ENCODE peak calls at places on chromosomes 13 and 19, in seven cellular contexts. Q is HepG2, J is endothelial cell of umbilical vein, N is neuronal stem cell, B is IMR-90, X is neural progenitor cell, Y is MM.1S. S is an unnamed sample.

GRCh38 chr13:47087841-47088240 is 191.0 kb upstream of the HTR2A start:
- DNase-seq in Q (no peak), J (no peak), N (no peak), B (peak; percentile 81), X (no peak), Y (no peak), S (peak; percentile 39)

GRCh38 chr19:18650048-18650435 is 13.2 kb downstream of the KLHL26 start:
- DNase-seq in Q (no peak), J (peak; percentile 65), N (no peak), B (peak; percentile 61), X (no peak), Y (no peak), S (no peak)

GRCh38 chr13:51912511-51913225 is 50.9 kb downstream of the CCDC70 start:
- DNase-seq in Q (no peak), J (no peak), N (no peak), B (no peak), X (no peak), Y (no peak), S (no peak)

GRCh38 chr13:36298535-36299068 is 988 bp upstream of the CCDC169 start:
- DNase-seq in Q (no peak), J (peak; percentile 13), N (peak; percentile 80), B (no peak), X (peak; percentile 90), Y (no peak), S (no peak)

GRCh38 chr19:16248380-16249023 is 50.8 kb downstream of the AP1M1 start:
- DNase-seq in Q (no peak), J (no peak), N (no peak), B (no peak), X (no peak), Y (no peak), S (no peak)

GRCh38 chr13:23570099-23570926 is at the start of gene TNFRSF19:
- DNase-seq in Q (peak; percentile 98), J (peak; percentile 8), N (no peak), B (peak; percentile 91), X (peak; percentile 75), Y (no peak), S (no peak)

GRCh38 chr13:23468811-23469210 is 35.3 kb upstream of the SACS start:
- DNase-seq in Q (no peak), J (no peak), N (no peak), B (no peak), X (no peak), Y (no peak), S (no peak)

GRCh38 chr13:24042710-24043440 is 117.6 kb upstream of the SPATA13 start:
- DNase-seq in Q (no peak), J (no peak), N (no peak), B (peak; percentile 63), X (no peak), Y (no peak), S (no peak)

GRCh38 chr19:28345811-28346210 is 867.1 kb downstream of the UQCRFS1 start:
- DNase-seq in Q (no peak), J (no peak), N (no peak), B (no peak), X (no peak), Y (no peak), S (no peak)

GRCh38 chr19:51712461-51713081 is 11.2 kb downstream of the HAS1 start:
- DNase-seq in Q (no peak), J (no peak), N (no peak), B (peak; percentile 35), X (peak; percentile 73), Y (no peak), S (peak; percentile 92)

GRCh38 chr13:84433024-84433423 is 550.8 kb upstream of the SLITRK1 start:
- DNase-seq in Q (no peak), J (no peak), N (no peak), B (peak; percentile 83), X (no peak), Y (no peak), S (no peak)

GRCh38 chr19:39325778-39326680 is 5.4 kb upstream of the LRFN1 start:
- DNase-seq in Q (peak; percentile 22), J (no peak), N (no peak), B (peak; percentile 7), X (no peak), Y (no peak), S (peak; percentile 52)

GRCh38 chr13:110415669-110416068 is 108.6 kb downstream of the COL4A2 start:
- DNase-seq in Q (peak; percentile 17), J (no peak), N (no peak), B (peak; percentile 24), X (no peak), Y (no peak), S (peak; percentile 43)

GRCh38 chr13:71632721-71633120 is 234.3 kb downstream of the DACH1 start:
- DNase-seq in Q (no peak), J (peak; percentile 73), N (no peak), B (no peak), X (no peak), Y (no peak), S (no peak)

GRCh38 chr19:13881231-13881691 is 4.3 kb downstream of the NANOS3 start:
- DNase-seq in Q (peak; percentile 45), J (no peak), N (no peak), B (peak; percentile 27), X (peak; percentile 69), Y (peak; percentile 48), S (peak; percentile 45)

GRCh38 chr19:47225746-47226425 is 5.1 kb downstream of the BBC3 start:
- DNase-seq in Q (peak; percentile 72), J (peak; percentile 84), N (peak; percentile 87), B (peak; percentile 84), X (peak; percentile 96), Y (peak; percentile 90), S (peak; percentile 95)

GRCh38 chr13:32746474-32746873 is 160.2 kb downstream of the PDS5B start:
- DNase-seq in Q (no peak), J (no peak), N (no peak), B (no peak), X (no peak), Y (no peak), S (no peak)

GRCh38 chr13:24892844-24893243 is 128.9 kb downstream of the RNF17 start:
- DNase-seq in Q (no peak), J (no peak), N (no peak), B (no peak), X (no peak), Y (no peak), S (no peak)

GRCh38 chr19:49297403-49297802 is 27.6 kb downstream of the SLC6A16 start:
- DNase-seq in Q (no peak), J (no peak), N (no peak), B (peak; percentile 79), X (no peak), Y (no peak), S (no peak)

GRCh38 chr13:87671824-87672603 is 843 bp downstream of the SLITRK5 start:
- DNase-seq in Q (no peak), J (no peak), N (peak; percentile 26), B (no peak), X (peak; percentile 62), Y (no peak), S (no peak)

DNA sequence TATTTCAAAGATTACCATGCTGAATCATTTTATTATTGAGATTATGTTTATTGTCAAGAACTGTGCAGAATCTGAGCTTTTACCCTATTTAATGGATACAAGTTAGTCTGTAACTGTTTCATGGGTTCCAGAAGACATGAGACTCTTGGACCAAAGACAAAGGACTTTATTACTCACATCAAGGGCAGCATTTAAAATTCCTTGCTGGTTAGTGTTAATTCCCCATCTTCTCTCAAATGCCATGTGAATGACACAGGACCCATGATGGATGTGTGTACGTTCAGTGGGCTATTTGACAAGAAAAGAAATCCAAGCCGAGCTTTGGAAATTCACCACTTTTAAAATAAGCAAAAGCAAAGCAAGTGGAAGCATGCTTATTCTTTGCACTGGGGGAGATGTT is 139.9 kb downstream of the PCDH20 start:
- DNase-seq in Q (no peak), J (no peak), N (no peak), B (no peak), X (no peak), Y (no peak), S (no peak)
- H3K27ac ChIP-seq in Q (no peak overlapping the region), J (no peak overlapping the region), N (no peak overlapping the region), B (no peak overlapping the region), X (no peak overlapping the region), Y (no peak overlapping the region), S (no peak overlapping the region)

GRCh38 chr19:54420383-54421168 is 5.3 kb downstream of the TTYH1 start:
- DNase-seq in Q (peak; percentile 97), J (no peak), N (peak; percentile 95), B (no peak), X (peak; percentile 96), Y (no peak), S (no peak)

GRCh38 chr19:54418030-54418929 is 3.0 kb downstream of the TTYH1 start:
- DNase-seq in Q (peak; percentile 50), J (no peak), N (no peak), B (peak; percentile 19), X (peak; percentile 45), Y (no peak), S (no peak)

GRCh38 chr19:54421169-54421516 is 5.9 kb downstream of the TTYH1 start:
- DNase-seq in Q (no peak), J (no peak), N (no peak), B (no peak), X (no peak), Y (no peak), S (no peak)

GRCh38 chr19:54420068-54420382 is 4.8 kb downstream of the TTYH1 start:
- DNase-seq in Q (no peak), J (no peak), N (no peak), B (no peak), X (no peak), Y (no peak), S (no peak)

DNA sequence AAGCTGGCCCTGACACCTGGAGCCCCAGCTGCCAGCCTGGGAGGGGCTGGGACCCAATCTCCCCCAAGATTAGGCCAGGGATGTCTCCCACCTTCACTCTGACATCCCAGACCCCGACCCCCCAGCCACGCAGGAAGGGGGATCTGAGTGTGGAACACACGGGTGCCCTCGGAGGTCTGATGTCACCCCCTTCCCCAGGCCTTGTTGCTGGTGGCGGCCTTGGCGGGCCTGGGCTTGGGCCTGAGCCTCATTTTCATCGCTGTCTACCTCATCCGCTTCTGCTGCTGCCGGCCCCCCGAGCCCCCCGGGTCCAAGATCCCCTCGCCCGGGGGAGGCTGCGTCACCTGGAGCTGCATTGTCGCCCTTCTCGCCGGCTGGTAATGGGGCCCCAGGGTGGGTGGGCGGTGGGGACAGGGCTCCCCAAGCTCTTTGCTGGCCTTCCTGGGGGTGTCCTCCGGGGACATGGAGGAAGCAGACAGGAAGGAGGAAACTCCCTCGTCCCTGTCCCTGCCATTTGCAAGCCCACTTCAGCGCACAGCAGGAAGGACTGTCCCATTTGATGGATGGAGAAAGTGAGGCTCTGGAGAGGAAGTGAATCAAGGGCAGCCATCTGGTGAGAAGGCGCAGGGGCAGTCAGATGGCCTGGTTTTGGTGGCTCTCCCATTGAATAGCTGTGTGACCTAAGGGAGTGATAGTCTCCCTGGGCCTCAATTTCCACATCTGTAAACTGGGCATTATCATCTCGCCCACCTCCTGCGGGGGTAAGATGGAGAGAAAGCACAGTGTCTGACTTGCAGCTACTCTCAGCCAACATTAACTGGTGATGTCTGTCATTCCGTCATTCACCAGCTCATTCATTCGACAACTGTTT is 3.9 kb downstream of the TTYH1 start:
- DNase-seq in Q (no peak), J (no peak), N (no peak), B (no peak), X (no peak), Y (no peak), S (peak; percentile 14)
- H3K9ac ChIP-seq in Q (peak overlapping the region; percentile 79), J (no peak overlapping the region), N (peak overlapping the region; percentile 78), B (no peak overlapping the region), X (no peak overlapping the region), Y (no peak overlapping the region), S (no peak overlapping the region)

GRCh38 chr13:73074101-73074500 is 15.3 kb downstream of the KLF5 start:
- DNase-seq in Q (no peak), J (no peak), N (no peak), B (peak; percentile 16), X (no peak), Y (peak; percentile 71), S (no peak)
- H3K27ac ChIP-seq in Q (no peak overlapping the region), J (no peak overlapping the region), N (no peak overlapping the region), B (no peak overlapping the region), X (no peak overlapping the region), Y (peak overlapping the region; percentile 43), S (no peak overlapping the region)

GRCh38 chr19:2308114-2308556 is at the start of gene LINGO3:
- DNase-seq in Q (no peak), J (no peak), N (no peak), B (no peak), X (peak; percentile 60), Y (no peak), S (no peak)
- H3K9ac ChIP-seq in Q (no peak within 1 kb of the TSS), J (no peak within 1 kb of the TSS), N (peak within 1 kb of the TSS; percentile 84), B (no peak within 1 kb of the TSS), X (no peak within 1 kb of the TSS), Y (no peak within 1 kb of the TSS), S (no peak within 1 kb of the TSS)

S was measured in Karpas-422.